ENCODE peak calls at places on chromosomes 6 and 20, in eight cellular contexts. E, Y, N, H, C, J, A and L are unnamed samples.

GRCh38 chr6:91023529-91023928 is 436.7 kb upstream of the MAP3K7 start:
- DNase-seq in E (no peak), Y (no peak), N (no peak), H (no peak), C (no peak), J (no peak), A (no peak), L (no peak)

GRCh38 chr6:31736026-31736767 is at the start of gene CLIC1:
- DNase-seq in E (peak; percentile 28), Y (peak; percentile 91), N (peak; percentile 95), H (peak; percentile 67), C (peak; percentile 90), J (no peak), A (peak; percentile 89), L (peak; percentile 93)

GRCh38 chr20:48668451-48668946 is 159.3 kb downstream of the PREX1 start:
- DNase-seq in E (no peak), Y (no peak), N (peak; percentile 12), H (no peak), C (no peak), J (no peak), A (no peak), L (peak; percentile 71)

GRCh38 chr20:52150440-52151258 is 40.9 kb downstream of the ZFP64 start:
- DNase-seq in E (peak; percentile 38), Y (no peak), N (peak; percentile 76), H (peak; percentile 60), C (no peak), J (peak; percentile 20), A (no peak), L (peak; percentile 67)

GRCh38 chr6:121688974-121689373 is 253.5 kb downstream of the GJA1 start:
- DNase-seq in E (no peak), Y (no peak), N (no peak), H (no peak), C (no peak), J (no peak), A (no peak), L (no peak)

GRCh38 chr6:38169826-38170526 is 350.4 kb downstream of the ZFAND3 start:
- DNase-seq in E (no peak), Y (no peak), N (no peak), H (no peak), C (no peak), J (no peak), A (no peak), L (peak; percentile 92)

GRCh38 chr6:47631248-47632196 is 66.9 kb upstream of the ADGRF4 start:
- DNase-seq in E (peak; percentile 42), Y (no peak), N (peak; percentile 80), H (peak; percentile 52), C (no peak), J (no peak), A (no peak), L (peak; percentile 16)

GRCh38 chr6:139402935-139403386 is 28.5 kb upstream of the CITED2 start:
- DNase-seq in E (peak; percentile 24), Y (peak; percentile 57), N (peak; percentile 85), H (no peak), C (no peak), J (no peak), A (peak; percentile 37), L (no peak)

GRCh38 chr6:14724546-14724945 is 521.3 kb upstream of the JARID2 start:
- DNase-seq in E (no peak), Y (no peak), N (no peak), H (no peak), C (no peak), J (no peak), A (no peak), L (no peak)

GRCh38 chr20:35320396-35321126 is 28.3 kb upstream of the FAM83C start:
- DNase-seq in E (no peak), Y (no peak), N (no peak), H (no peak), C (no peak), J (no peak), A (no peak), L (peak; percentile 40)

GRCh38 chr6:79874531-79875132 is 72.7 kb downstream of the ELOVL4 start:
- DNase-seq in E (no peak), Y (no peak), N (peak; percentile 49), H (no peak), C (no peak), J (no peak), A (no peak), L (no peak)

GRCh38 chr20:46293084-46293483 is 15.2 kb downstream of the CDH22 start:
- DNase-seq in E (peak; percentile 31), Y (no peak), N (peak; percentile 44), H (peak; percentile 33), C (no peak), J (peak; percentile 1), A (no peak), L (peak; percentile 74)

GRCh38 chr20:61754976-61755778 is 310.5 kb downstream of the TAF4 start:
- DNase-seq in E (no peak), Y (no peak), N (no peak), H (no peak), C (peak; percentile 15), J (no peak), A (no peak), L (no peak)

GRCh38 chr6:52670502-52671409 is at the start of gene TMEM14A:
- DNase-seq in E (peak; percentile 63), Y (peak; percentile 95), N (peak; percentile 99), H (peak; percentile 93), C (peak; percentile 96), J (peak; percentile 81), A (peak; percentile 96), L (peak; percentile 97)

GRCh38 chr6:96460052-96460700 is 61.4 kb upstream of the UFL1 start:
- DNase-seq in E (no peak), Y (no peak), N (no peak), H (no peak), C (no peak), J (no peak), A (no peak), L (no peak)

GRCh38 chr20:54140486-54140885 is 33.3 kb downstream of the CYP24A1 start:
- DNase-seq in E (no peak), Y (no peak), N (no peak), H (no peak), C (no peak), J (no peak), A (no peak), L (no peak)

GRCh38 chr6:107064579-107065065 is 36.6 kb downstream of the MTRES1 start:
- DNase-seq in E (peak; percentile 83), Y (peak; percentile 42), N (no peak), H (peak; percentile 79), C (no peak), J (peak; percentile 37), A (peak; percentile 45), L (no peak)

GRCh38 chr6:36029464-36029863 is 1.9 kb downstream of the MAPK14 start:
- DNase-seq in E (peak; percentile 32), Y (no peak), N (peak; percentile 90), H (no peak), C (no peak), J (peak; percentile 48), A (no peak), L (no peak)

GRCh38 chr20:24633026-24633425 is 163.6 kb downstream of the SYNDIG1 start:
- DNase-seq in E (peak; percentile 41), Y (no peak), N (no peak), H (no peak), C (no peak), J (no peak), A (no peak), L (no peak)

GRCh38 chr20:24636626-24637025 is 167.2 kb downstream of the SYNDIG1 start:
- DNase-seq in E (no peak), Y (no peak), N (no peak), H (no peak), C (no peak), J (no peak), A (no peak), L (no peak)

GRCh38 chr20:24633521-24633920 is 164.1 kb downstream of the SYNDIG1 start:
- DNase-seq in E (no peak), Y (no peak), N (no peak), H (no peak), C (no peak), J (no peak), A (no peak), L (no peak)

GRCh38 chr20:24632581-24632980 is 163.2 kb downstream of the SYNDIG1 start:
- DNase-seq in E (no peak), Y (no peak), N (no peak), H (no peak), C (no peak), J (no peak), A (no peak), L (no peak)

DNA sequence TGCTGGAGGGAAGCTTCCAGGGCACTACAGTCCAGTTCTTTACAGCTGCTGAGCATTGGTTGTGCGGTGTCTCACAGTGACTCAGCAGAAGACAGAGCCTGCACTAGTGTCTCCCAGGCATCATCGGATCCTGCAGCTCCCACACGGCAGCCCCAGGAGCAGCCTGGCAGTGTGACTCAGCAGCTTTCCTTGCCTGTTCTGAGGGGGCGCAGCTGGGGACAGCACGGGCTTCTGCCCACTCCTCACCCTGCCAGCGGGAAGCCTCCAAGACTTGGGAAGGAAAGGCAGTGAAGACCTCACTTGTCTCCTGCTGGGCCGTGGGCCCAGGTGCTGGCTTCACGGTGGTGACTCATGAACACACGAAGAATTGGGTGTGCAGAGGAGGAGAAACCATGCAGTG is 165.4 kb downstream of the SYNDIG1 start:
- DNase-seq in E (peak; percentile 66), Y (no peak), N (peak; percentile 87), H (no peak), C (no peak), J (peak; percentile 79), A (no peak), L (peak; percentile 66)
- H3K4me3 ChIP-seq in E (no peak overlapping the region), Y (no peak overlapping the region), N (no peak overlapping the region), H (no peak overlapping the region), C (no peak overlapping the region), J (no peak overlapping the region), A (no peak overlapping the region), L (no peak overlapping the region)

GRCh38 chr20:38343107-38343797 is 3.0 kb upstream of the LBP start:
- DNase-seq in E (no peak), Y (no peak), N (no peak), H (no peak), C (no peak), J (peak; percentile 18), A (peak; percentile 43), L (no peak)
- H3K4me3 ChIP-seq in E (no peak overlapping the region), Y (peak overlapping the region; percentile 10), N (peak overlapping the region; percentile 22), H (no peak overlapping the region), C (no peak overlapping the region), J (peak overlapping the region; percentile 10), A (no peak overlapping the region), L (no peak overlapping the region)

GRCh38 chr6:142184332-142184731 is 37.3 kb downstream of the VTA1 start:
- DNase-seq in E (no peak), Y (no peak), N (no peak), H (no peak), C (no peak), J (no peak), A (no peak), L (no peak)
- H3K4me3 ChIP-seq in E (no peak overlapping the region), Y (no peak overlapping the region), N (no peak overlapping the region), H (no peak overlapping the region), C (no peak overlapping the region), J (no peak overlapping the region), A (no peak overlapping the region), L (no peak overlapping the region)

DNA sequence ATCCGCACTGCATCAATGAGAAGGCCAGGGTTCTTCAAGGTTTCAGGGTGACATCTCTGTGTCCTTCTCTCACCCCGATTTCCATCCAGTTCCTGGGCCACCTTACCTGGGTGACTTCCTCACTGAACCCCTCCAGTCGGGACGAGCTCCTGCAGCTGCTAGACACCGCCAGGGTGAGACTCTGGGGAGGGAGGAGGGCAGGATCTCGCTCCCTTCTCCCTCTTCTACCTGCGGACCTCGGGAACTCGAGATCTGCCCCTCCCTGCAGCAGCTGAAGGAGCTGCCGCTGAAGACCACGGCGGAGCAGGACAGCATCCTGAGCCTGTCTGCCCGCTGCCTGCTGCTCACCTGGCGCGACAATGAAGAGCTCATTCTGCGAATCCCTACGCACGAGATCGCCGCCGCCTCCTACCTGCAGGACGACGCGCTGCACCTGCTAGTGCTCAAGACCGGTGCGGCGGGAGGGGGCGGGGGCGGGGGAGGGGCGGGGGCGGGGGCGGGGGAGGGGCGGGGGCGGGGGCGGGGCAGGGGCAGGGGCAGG is 7.5 kb downstream of the CCM2L start:
- DNase-seq in E (no peak), Y (peak; percentile 78), N (no peak), H (peak; percentile 85), C (no peak), J (no peak), A (peak; percentile 64), L (peak; percentile 98)
- H3K4me3 ChIP-seq in E (no peak overlapping the region), Y (no peak overlapping the region), N (no peak overlapping the region), H (peak overlapping the region; percentile 71), C (no peak overlapping the region), J (no peak overlapping the region), A (no peak overlapping the region), L (peak overlapping the region; percentile 50)